ENCODE peak calls at places on chromosomes 16 and 17, in ten cellular contexts. E is nephron progenitor cell, H is sigmoid colon, G is heart right ventricle, V is PC-9, I is A549, L is GM12865, P is fibroblast of pulmonary artery, W is omental fat pad, B is thyroid gland. C is an unnamed sample.

GRCh38 chr17:78777886-78778285 is 4.2 kb downstream of the CYTH1 start:
- DNase-seq in E (no peak), H (peak), G (no peak), V (no peak), I (no peak), L (peak), P (no peak), W (no peak), B (no peak), C (no peak)

GRCh38 chr17:56658648-56659047 is 65.1 kb downstream of the NOG start:
- DNase-seq in E (no peak), H (no peak), G (no peak), V (peak), I (no peak), L (no peak), P (no peak), W (no peak), B (no peak), C (no peak)

GRCh38 chr17:337866-338265 is 14.7 kb downstream of the RPH3AL start:
- DNase-seq in E (no peak), H (no peak), G (no peak), V (no peak), I (no peak), L (peak), P (no peak), W (no peak), B (no peak), C (no peak)

GRCh38 chr17:33396818-33397217 is 103.7 kb upstream of the ASIC2 start:
- DNase-seq in E (no peak), H (no peak), G (no peak), V (no peak), I (no peak), L (no peak), P (no peak), W (no peak), B (no peak), C (no peak)

GRCh38 chr16:56301391-56301850 is 110.1 kb downstream of the GNAO1 start:
- DNase-seq in E (no peak), H (no peak), G (no peak), V (no peak), I (no peak), L (no peak), P (no peak), W (no peak), B (no peak), C (no peak)

GRCh38 chr17:44540246-44541084 is 16.8 kb upstream of the FZD2 start:
- DNase-seq in E (no peak), H (no peak), G (no peak), V (no peak), I (no peak), L (no peak), P (no peak), W (no peak), B (no peak), C (no peak)

GRCh38 chr17:2688351-2689342 is 22.9 kb downstream of the CLUH start:
- DNase-seq in E (no peak), H (peak), G (peak), V (no peak), I (no peak), L (no peak), P (no peak), W (peak), B (peak), C (no peak)

GRCh38 chr17:19242323-19242722 is 5.2 kb downstream of the EPN2 start:
- DNase-seq in E (no peak), H (no peak), G (no peak), V (peak), I (no peak), L (no peak), P (no peak), W (no peak), B (no peak), C (peak)

GRCh38 chr16:69407702-69408323 is 16.6 kb upstream of the CYB5B start:
- DNase-seq in E (no peak), H (no peak), G (no peak), V (no peak), I (no peak), L (no peak), P (no peak), W (no peak), B (no peak), C (no peak)

GRCh38 chr16:81333356-81333755 is 18.6 kb downstream of the GAN start:
- DNase-seq in E (no peak), H (no peak), G (no peak), V (no peak), I (no peak), L (no peak), P (no peak), W (no peak), B (no peak), C (no peak)

GRCh38 chr17:74380086-74380958 is 13.0 kb downstream of the GPR142 start:
- DNase-seq in E (no peak), H (no peak), G (no peak), V (peak), I (no peak), L (no peak), P (no peak), W (no peak), B (peak), C (peak)

GRCh38 chr16:17431904-17432625 is 38.7 kb downstream of the XYLT1 start:
- DNase-seq in E (no peak), H (no peak), G (no peak), V (no peak), I (no peak), L (no peak), P (no peak), W (no peak), B (no peak), C (no peak)
- TF ChIP-seq CTCF in E (no peak), H (no peak), G (no peak), V (no peak), I (no peak), L (no peak), P (no peak), W (no peak), B (peak), C (no peak)

DNA sequence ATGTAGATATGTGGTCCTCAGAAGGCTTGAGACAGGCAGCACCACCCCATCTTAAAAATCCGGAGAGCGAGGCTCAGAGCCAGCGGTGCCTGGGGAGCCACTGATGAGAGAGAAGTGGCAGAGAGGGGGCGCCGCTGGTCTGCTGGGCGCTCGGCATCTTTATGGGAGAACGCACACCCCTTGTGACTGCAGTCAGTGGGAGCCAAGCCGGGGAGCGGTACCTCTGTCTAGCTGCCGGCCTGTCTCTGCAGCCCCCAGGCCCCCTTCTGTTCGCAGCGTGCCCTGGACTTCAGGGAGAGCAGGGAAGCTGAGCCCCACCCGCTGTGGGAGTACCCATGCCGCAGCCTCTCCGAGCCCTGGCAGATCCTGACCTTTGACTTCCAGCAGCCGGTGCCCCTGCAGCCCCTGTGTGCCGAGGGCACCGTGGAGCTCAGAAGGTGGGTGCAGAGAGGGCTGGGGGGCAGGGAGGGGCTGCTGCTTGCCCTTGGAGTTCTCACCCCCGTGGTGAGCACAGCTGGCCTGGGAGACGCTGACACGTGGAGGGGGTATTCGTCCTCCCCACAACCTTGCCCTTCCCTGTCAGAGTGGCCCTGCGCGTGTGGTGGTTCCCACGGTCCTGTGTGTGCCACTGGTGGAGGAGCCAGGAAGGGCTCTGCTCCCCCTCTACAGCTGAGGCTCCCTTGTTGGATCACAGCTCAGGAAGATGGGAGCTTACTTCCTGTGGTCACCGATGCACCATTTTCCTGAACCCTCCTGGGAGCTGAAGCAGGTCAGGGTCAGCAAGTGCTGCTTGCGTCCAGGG is 44.8 kb downstream of the PRMT7 start:
- DNase-seq in E (no peak), H (no peak), G (no peak), V (no peak), I (no peak), L (peak), P (no peak), W (no peak), B (no peak), C (no peak)
- TF ChIP-seq CTCF in E (no peak), H (no peak), G (no peak), V (no peak), I (no peak), L (no peak), P (no peak), W (no peak), B (no peak), C (no peak)

GRCh38 chr17:81927653-81928496 is at the start of gene MAFG:
- DNase-seq in E (peak), H (peak), G (peak), V (peak), I (peak), L (peak), P (peak), W (peak), B (peak), C (peak)
- TF ChIP-seq CTCF in E (peak), H (no peak), G (no peak), V (no peak), I (peak), L (peak), P (peak), W (no peak), B (peak), C (no peak)

GRCh38 chr17:51366866-51367265 is 106.5 kb downstream of the UTP18 start:
- DNase-seq in E (no peak), H (no peak), G (no peak), V (no peak), I (no peak), L (no peak), P (no peak), W (no peak), B (no peak), C (no peak)

GRCh38 chr17:51372345-51373004 is 112.1 kb downstream of the UTP18 start:
- DNase-seq in E (no peak), H (no peak), G (peak), V (peak), I (peak), L (peak), P (peak), W (no peak), B (no peak), C (peak)

GRCh38 chr17:51374220-51374619 is 113.9 kb downstream of the UTP18 start:
- DNase-seq in E (no peak), H (no peak), G (no peak), V (no peak), I (no peak), L (no peak), P (no peak), W (no peak), B (no peak), C (no peak)

GRCh38 chr17:51373489-51374194 is 113.3 kb downstream of the UTP18 start:
- DNase-seq in E (no peak), H (no peak), G (no peak), V (no peak), I (no peak), L (no peak), P (no peak), W (no peak), B (no peak), C (no peak)

GRCh38 chr17:51371732-51372151 is 111.4 kb downstream of the UTP18 start:
- DNase-seq in E (peak), H (no peak), G (peak), V (no peak), I (peak), L (peak), P (peak), W (no peak), B (peak), C (peak)
- TF ChIP-seq CTCF in E (peak), H (no peak), G (peak), V (peak), I (peak), L (peak), P (peak), W (no peak), B (peak), C (peak)

DNA sequence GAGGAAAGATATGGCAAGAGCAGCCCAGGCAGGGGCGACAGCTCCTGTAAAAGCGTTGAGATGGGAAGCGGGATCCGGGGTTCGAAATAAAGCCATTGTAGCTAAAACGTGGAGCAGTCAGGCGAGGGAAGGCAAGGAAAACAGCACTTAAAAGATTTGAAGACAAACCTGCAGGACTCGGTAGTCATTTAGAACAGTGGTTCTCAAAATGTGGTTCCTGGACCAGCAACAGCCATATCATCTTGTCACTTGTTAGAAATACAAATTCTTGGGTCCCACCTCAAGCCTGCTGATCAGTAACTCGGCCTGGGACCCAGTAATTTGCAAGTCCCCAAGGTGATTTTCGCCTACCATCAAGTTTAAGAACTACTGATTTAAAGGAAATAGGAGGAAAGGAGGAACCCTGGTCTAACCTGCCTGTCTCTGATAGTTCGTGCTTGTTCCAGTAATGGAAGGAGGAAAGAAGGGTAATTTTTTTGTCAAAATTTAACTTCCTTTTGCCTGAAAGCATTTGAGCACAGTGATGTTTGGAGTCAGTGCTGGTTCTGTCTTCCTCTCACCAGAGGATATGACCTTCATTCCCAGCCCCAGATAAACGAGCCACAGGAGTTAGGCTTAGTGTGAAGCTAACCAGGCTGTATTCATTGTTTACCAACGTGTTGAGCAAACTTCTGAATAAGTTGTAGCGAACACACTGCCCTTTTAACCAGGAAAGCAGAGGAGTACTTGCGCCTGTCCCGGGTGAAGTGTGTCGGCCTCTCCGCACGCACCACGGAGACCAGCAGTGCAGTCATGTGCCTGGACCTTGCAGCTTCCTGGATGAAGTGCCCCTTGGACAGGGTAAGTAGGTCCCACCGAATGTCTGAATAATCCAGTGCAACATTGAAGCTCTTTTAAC is 1.1 kb downstream of the ORC6 start:
- DNase-seq in E (no peak), H (no peak), G (no peak), V (no peak), I (no peak), L (peak), P (peak), W (no peak), B (no peak), C (peak)
- TF ChIP-seq CTCF in E (no peak), H (no peak), G (no peak), V (peak), I (peak), L (no peak), P (no peak), W (no peak), B (no peak), C (no peak)

DNA sequence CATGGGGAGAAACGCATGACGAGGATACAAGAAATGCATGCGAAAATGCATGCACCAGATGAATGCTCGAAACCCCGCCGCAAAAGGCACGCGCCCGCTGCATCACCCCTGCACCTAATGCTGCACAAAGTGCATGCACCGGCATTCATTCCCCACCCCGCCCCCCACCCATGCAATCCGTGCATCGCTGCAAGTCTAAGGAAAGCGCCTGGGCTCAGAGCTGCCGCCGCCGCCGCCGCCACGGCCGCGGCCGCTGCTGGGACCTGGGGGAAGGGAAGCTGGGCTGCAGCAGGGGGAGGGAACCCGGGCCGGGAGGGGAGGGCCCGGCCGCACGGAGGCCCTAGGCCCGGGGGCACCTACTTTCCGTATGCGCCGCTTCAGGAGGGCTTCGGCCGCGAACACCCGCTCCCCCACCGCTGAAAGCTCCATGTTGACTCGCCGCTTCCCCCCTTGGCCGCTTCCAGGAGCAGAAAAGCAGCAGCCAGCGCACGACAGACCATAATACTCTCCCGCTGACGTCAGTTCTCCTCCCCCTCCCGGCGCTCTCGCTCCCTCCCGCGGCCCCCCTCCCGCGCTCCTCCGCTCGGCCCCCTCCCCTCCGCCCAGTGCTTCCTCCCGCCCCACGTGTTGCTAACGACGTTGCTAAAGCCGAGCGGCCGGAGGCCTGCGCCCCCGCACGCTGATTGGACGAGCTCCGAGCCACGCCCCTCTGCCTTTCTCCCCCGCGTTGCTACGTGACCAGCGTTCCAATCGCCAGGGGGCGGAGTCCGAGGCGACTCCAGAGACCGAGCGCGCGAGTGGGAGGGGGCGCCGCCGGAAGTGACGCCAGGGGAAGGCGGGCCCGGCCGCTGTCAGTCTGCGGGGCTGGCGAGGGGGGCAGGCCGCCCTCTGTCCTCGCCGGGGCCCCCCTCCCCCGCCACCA is at the start of gene CBX8:
- DNase-seq in E (peak), H (peak), G (peak), V (peak), I (peak), L (peak), P (peak), W (peak), B (peak), C (peak)
- TF ChIP-seq CTCF in E (no peak), H (no peak), G (no peak), V (no peak), I (no peak), L (no peak), P (no peak), W (no peak), B (no peak), C (no peak)

GRCh38 chr17:7391307-7391706 is 3.0 kb downstream of the PLSCR3 start:
- DNase-seq in E (no peak), H (no peak), G (no peak), V (no peak), I (no peak), L (no peak), P (no peak), W (no peak), B (no peak), C (no peak)

GRCh38 chr17:7396147-7396546 is 1.8 kb upstream of the PLSCR3 start:
- DNase-seq in E (no peak), H (no peak), G (no peak), V (no peak), I (no peak), L (no peak), P (no peak), W (no peak), B (no peak), C (no peak)

GRCh38 chr17:7392696-7393612 is 1.4 kb downstream of the PLSCR3 start:
- DNase-seq in E (no peak), H (no peak), G (no peak), V (no peak), I (no peak), L (no peak), P (no peak), W (no peak), B (no peak), C (no peak)

GRCh38 chr17:7394452-7395191 is at the start of gene PLSCR3:
- DNase-seq in E (peak), H (peak), G (peak), V (peak), I (peak), L (peak), P (peak), W (no peak), B (peak), C (peak)

DNA sequence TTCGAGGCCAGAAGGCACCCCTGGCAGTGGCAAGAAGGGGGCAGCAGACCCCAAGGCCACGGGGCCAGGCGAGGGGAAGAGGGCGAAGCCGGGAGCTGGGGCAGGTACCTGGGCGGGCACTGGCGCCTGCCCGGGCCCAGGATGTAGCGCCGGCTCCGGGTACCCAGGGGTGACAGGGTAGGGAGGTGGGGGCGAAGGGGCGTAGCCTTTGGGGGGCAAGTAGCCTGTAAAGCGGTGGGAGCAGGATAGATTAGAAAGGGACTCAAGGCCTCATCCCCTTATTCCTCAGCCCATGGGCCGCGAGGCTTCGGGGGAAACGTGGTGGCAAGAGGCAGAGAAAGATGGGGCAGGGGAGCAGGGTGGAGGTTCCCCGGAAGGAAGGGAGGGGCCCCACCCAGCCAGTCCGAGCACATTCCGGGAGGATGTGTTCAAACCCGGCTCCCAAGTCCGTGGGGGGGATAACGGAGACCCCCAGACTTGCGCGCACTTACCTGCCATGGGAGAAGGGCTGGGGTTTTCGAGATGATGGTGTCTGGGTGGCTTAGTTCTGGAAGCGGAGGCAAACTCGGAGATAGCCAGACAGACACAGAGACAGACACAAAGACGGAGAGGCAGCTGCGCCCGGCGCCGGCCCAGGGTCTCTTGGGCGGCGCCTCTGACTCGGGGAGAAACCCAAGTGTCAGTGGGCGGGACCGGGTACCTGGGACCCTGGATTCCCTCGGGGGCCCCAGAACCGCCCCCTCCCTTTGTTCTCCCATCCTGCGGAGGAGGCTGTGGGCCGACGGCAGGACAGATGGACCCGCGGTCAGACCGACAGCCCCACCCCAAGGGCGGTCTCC is 493 bp downstream of the PLSCR3 start:
- DNase-seq in E (peak), H (peak), G (no peak), V (no peak), I (peak), L (no peak), P (no peak), W (no peak), B (peak), C (peak)
- TF ChIP-seq CTCF in E (no peak), H (no peak), G (no peak), V (no peak), I (no peak), L (no peak), P (no peak), W (no peak), B (no peak), C (no peak)

DNA sequence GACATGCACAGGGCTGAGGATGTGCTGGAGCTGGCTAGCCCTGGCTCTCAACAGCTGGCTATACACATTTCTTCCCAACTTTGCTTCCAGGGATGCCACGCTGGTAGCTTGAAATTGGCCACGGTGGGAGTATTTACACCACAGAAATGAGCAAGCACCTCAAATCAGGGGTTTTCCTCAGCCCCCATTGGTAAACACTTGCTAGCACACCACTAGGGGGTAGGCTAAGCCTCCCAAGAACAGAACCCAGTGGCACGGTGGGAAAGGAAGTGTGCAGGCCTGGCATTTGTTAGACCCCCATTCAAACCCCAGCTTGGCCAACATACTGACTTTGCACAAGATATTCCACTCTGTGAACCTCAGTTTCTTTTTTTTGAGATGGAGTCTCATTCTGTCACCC is 12.9 kb downstream of the DRC3 start:
- DNase-seq in E (no peak), H (no peak), G (no peak), V (no peak), I (no peak), L (peak), P (peak), W (no peak), B (no peak), C (no peak)
- TF ChIP-seq CTCF in E (no peak), H (no peak), G (no peak), V (peak), I (peak), L (peak), P (peak), W (no peak), B (no peak), C (no peak)